ENCODE peak calls at places on chromosomes 12 and 14, in four cellular contexts. S, M, T and I are unnamed samples. For H3K9me3, the result is how much of the 10 kb centered on the place peaks cover.

GRCh38 chr14:96307434-96307833 is 51.4 kb downstream of the BDKRB1 start:
- DNase-seq in S (no peak), M (no peak), T (no peak), I (no peak)

GRCh38 chr14:95885278-95885677 is 8.6 kb downstream of the TUNAR start:
- DNase-seq in S (no peak), M (no peak), T (no peak), I (no peak)

GRCh38 chr12:19415563-19415962 is 23.7 kb upstream of the AEBP2 start:
- DNase-seq in S (no peak), M (no peak), T (no peak), I (no peak)

GRCh38 chr12:78241472-78241871 is 410.8 kb downstream of the NAV3 start:
- DNase-seq in S (no peak), M (no peak), T (no peak), I (no peak)

GRCh38 chr14:103880986-103881926 is 33.9 kb upstream of the PPP1R13B start:
- DNase-seq in S (no peak), M (no peak), T (no peak), I (no peak)

GRCh38 chr12:79203103-79203502 is 338.5 kb downstream of the SYT1 start:
- DNase-seq in S (no peak), M (no peak), T (no peak), I (no peak)

GRCh38 chr12:28479683-28480082 is 289.4 kb downstream of the CCDC91 start:
- DNase-seq in S (no peak), M (no peak), T (no peak), I (no peak)

GRCh38 chr14:55075628-55076027 is 24.2 kb downstream of the MAPK1IP1L start:
- DNase-seq in S (no peak), M (peak), T (no peak), I (no peak)

GRCh38 chr14:23348297-23348655 is 4.4 kb downstream of the SLC22A17 start:
- DNase-seq in S (no peak), M (no peak), T (no peak), I (no peak)

GRCh38 chr12:3300833-3301401 is 190.1 kb upstream of the PRMT8 start:
- DNase-seq in S (no peak), M (no peak), T (no peak), I (no peak)

GRCh38 chr12:3303410-3304136 is 187.4 kb upstream of the PRMT8 start:
- DNase-seq in S (peak), M (no peak), T (no peak), I (no peak)

GRCh38 chr12:3302406-3303041 is 188.5 kb upstream of the PRMT8 start:
- DNase-seq in S (no peak), M (no peak), T (no peak), I (no peak)

GRCh38 chr12:3298603-3299002 is 192.4 kb upstream of the PRMT8 start:
- DNase-seq in S (no peak), M (no peak), T (no peak), I (no peak)

GRCh38 chr12:3299929-3300832 is 190.8 kb upstream of the PRMT8 start:
- DNase-seq in S (peak), M (peak), T (peak), I (peak)
- H3K9me3 ChIP-seq in S (under half), M (under half), T (under half), I (under half)

GRCh38 chr12:132998742-132999141 is 12.6 kb downstream of the ZNF26 start:
- DNase-seq in S (no peak), M (no peak), T (no peak), I (no peak)
- H3K9me3 ChIP-seq in S (under half), M (half or more), T (half or more), I (under half)

DNA sequence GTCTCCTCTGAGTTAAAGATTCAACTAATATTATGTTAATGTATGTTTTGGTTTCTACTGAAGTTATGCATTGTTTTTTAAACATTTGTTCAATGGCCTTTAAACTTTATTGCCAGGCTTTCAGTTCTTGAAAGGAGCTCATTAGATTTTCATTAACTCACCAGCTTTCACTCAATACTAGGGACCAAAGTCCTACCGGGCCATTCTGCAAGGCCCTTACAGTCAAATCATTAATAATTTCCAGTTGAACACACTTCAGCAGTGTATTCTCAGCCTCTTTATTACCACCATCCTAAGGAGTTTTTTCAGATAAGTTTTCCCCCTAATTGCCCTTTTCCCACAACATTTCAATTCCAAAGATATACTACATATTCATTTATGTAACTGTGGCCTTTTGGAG is 409.2 kb downstream of the DIO2 start:
- DNase-seq in S (no peak), M (no peak), T (no peak), I (no peak)
- H3K9me3 ChIP-seq in S (under half), M (under half), T (under half), I (under half)

GRCh38 chr12:61798778-61799177 is 461.4 kb upstream of the USP15 start:
- DNase-seq in S (no peak), M (no peak), T (no peak), I (no peak)
- H3K9me3 ChIP-seq in S (under half), M (under half), T (under half), I (under half)

GRCh38 chr12:87201598-87201997 is 827.6 kb downstream of the C12orf50 start:
- DNase-seq in S (no peak), M (no peak), T (no peak), I (no peak)
- H3K9me3 ChIP-seq in S (under half), M (under half), T (under half), I (under half)

GRCh38 chr12:53568428-53569173 is 57.6 kb downstream of the ATF7 start:
- DNase-seq in S (no peak), M (no peak), T (no peak), I (no peak)

GRCh38 chr12:53567961-53568360 is 58.2 kb downstream of the ATF7 start:
- DNase-seq in S (no peak), M (peak), T (no peak), I (no peak)

GRCh38 chr12:53569174-53569557 is 57.0 kb downstream of the ATF7 start:
- DNase-seq in S (peak), M (peak), T (no peak), I (no peak)

GRCh38 chr12:53572134-53572758 is 53.9 kb downstream of the ATF7 start:
- DNase-seq in S (no peak), M (no peak), T (no peak), I (no peak)

DNA sequence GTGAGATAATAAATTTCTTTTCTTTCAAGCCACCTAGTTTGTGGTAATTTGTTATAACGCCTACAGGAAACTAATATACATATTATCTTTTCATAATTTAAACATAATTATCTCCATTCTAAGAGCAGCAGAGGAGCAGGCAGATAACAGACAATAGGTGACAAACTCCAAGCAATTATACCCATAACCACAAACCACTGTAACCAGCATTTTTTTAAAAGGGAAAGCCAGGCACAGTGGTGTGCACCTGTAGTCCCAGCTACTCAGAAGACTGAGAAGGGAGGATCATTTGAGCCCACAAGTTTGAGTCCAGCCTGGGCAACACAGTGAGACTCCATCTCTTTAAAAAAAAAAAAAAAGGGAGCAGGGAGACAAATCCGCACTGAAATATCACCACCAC is 54.9 kb downstream of the ATF7 start:
- DNase-seq in S (no peak), M (no peak), T (no peak), I (no peak)
- H3K9me3 ChIP-seq in S (under half), M (under half), T (under half), I (under half)